ENCODE peak calls at places on chromosome 7, in nine cellular contexts. U, O, G, Z, E, K, S, N and Q are unnamed samples.

GRCh38 chr7:66348959-66349358 is 143.8 kb downstream of the TPST1 start:
- DNase-seq in N (no peak), K (no peak), Z (no peak), O (no peak), G (no peak), E (no peak), S (no peak), U (no peak), Q (no peak)

GRCh38 chr7:133265821-133266220 is 12.9 kb downstream of the EXOC4 start:
- DNase-seq in K (no peak), G (no peak), O (no peak), Z (no peak), N (no peak), S (no peak), U (no peak), E (no peak), Q (no peak)

GRCh38 chr7:134709197-134709596 is 62.5 kb downstream of the BPGM start:
- DNase-seq in K (no peak), Z (no peak), U (no peak), S (no peak), O (no peak), E (no peak), G (no peak), N (no peak), Q (no peak)

GRCh38 chr7:151706568-151707469 is 170.1 kb downstream of the PRKAG2 start:
- DNase-seq in K (no peak), N (no peak), S (no peak), G (no peak), O (no peak), U (no peak), Z (no peak), E (no peak), Q (no peak)

GRCh38 chr7:33722383-33723096 is 182.8 kb upstream of the BMPER start:
- DNase-seq in U (no peak), O (peak), E (no peak), G (no peak), N (no peak), S (no peak), Z (no peak), K (no peak), Q (no peak)

GRCh38 chr7:17302575-17303142 is 4.2 kb downstream of the AHR start:
- DNase-seq in N (no peak), O (peak), Z (no peak), G (no peak), U (no peak), K (no peak), S (peak), E (peak), Q (no peak)

GRCh38 chr7:116271161-116271979 is 61.0 kb downstream of the TES start:
- DNase-seq in G (no peak), K (no peak), U (no peak), N (no peak), O (peak), E (no peak), S (no peak), Z (no peak), Q (no peak)

GRCh38 chr7:91164948-91165845 is 99.0 kb upstream of the FZD1 start:
- DNase-seq in S (peak), N (no peak), K (no peak), U (no peak), G (no peak), E (no peak), Z (no peak), O (peak), Q (no peak)

GRCh38 chr7:92496876-92497275 is 19.1 kb upstream of the ERVW-1 start:
- DNase-seq in U (no peak), K (no peak), O (no peak), G (no peak), Z (no peak), E (no peak), S (no peak), N (no peak), Q (no peak)

GRCh38 chr7:88233828-88234227 is 14.0 kb upstream of the SRI start:
- DNase-seq in U (no peak), E (no peak), G (no peak), K (no peak), N (no peak), Z (no peak), S (no peak), O (no peak), Q (no peak)

GRCh38 chr7:43869898-43870240 is 552 bp upstream of the MRPS24 start:
- DNase-seq in Z (no peak), O (peak), E (no peak), N (no peak), S (peak), K (peak), G (no peak), U (no peak), Q (peak)

GRCh38 chr7:77351539-77352004 is 64.6 kb downstream of the GSAP start:
- DNase-seq in E (no peak), O (no peak), U (peak), G (no peak), Z (no peak), N (peak), S (no peak), K (no peak), Q (no peak)

GRCh38 chr7:125149151-125149550 is 219.5 kb upstream of the POT1 start:
- DNase-seq in U (no peak), E (no peak), O (no peak), Z (no peak), K (no peak), S (no peak), N (no peak), G (no peak), Q (no peak)

GRCh38 chr7:18590744-18591340 is 95.3 kb downstream of the HDAC9 start:
- DNase-seq in N (no peak), U (no peak), E (peak), S (peak), K (no peak), O (peak), Z (no peak), G (no peak), Q (no peak)

GRCh38 chr7:108263364-108263951 is 133.3 kb upstream of the LAMB4 start:
- DNase-seq in E (peak), O (no peak), N (no peak), K (no peak), S (no peak), G (no peak), Z (no peak), U (no peak), Q (no peak)

GRCh38 chr7:147829021-147829420 is 761.5 kb upstream of the C7orf33 start:
- DNase-seq in Z (no peak), O (no peak), E (no peak), G (no peak), S (no peak), N (no peak), U (no peak), K (no peak), Q (no peak)

GRCh38 chr7:101169838-101170531 is 4.6 kb upstream of the VGF start:
- DNase-seq in S (no peak), E (peak), K (peak), U (peak), G (peak), N (peak), O (no peak), Z (peak), Q (peak)

GRCh38 chr7:64946772-64947171 is 43.7 kb downstream of the ZNF273 start:
- DNase-seq in N (no peak), O (no peak), Z (no peak), S (no peak), E (no peak), U (no peak), K (no peak), G (no peak), Q (no peak)

GRCh38 chr7:132730126-132730525 is 153.9 kb upstream of the PLXNA4 start:
- DNase-seq in K (no peak), U (no peak), S (no peak), O (no peak), N (no peak), E (no peak), Z (no peak), G (no peak), Q (no peak)

GRCh38 chr7:30787476-30787875 is 16.3 kb downstream of the MINDY4 start:
- DNase-seq in K (no peak), S (no peak), O (no peak), E (no peak), Z (no peak), N (no peak), G (no peak), U (no peak), Q (no peak)

GRCh38 chr7:30760514-30761213 is 8.7 kb downstream of the INMT start:
- DNase-seq in E (no peak), G (no peak), S (no peak), N (no peak), U (no peak), Z (no peak), O (no peak), K (no peak), Q (no peak)

GRCh38 chr7:116632349-116632748 is 39.6 kb upstream of the MET start:
- DNase-seq in U (no peak), E (no peak), S (no peak), Z (no peak), G (no peak), N (no peak), K (no peak), O (no peak), Q (no peak)

GRCh38 chr7:17421941-17422340 is 123.5 kb downstream of the AHR start:
- DNase-seq in G (no peak), U (no peak), O (no peak), Z (no peak), K (no peak), N (no peak), E (no peak), S (no peak), Q (no peak)

GRCh38 chr7:136174477-136174876 is 197.3 kb upstream of the MTPN start:
- DNase-seq in N (no peak), K (no peak), U (no peak), E (no peak), O (no peak), S (no peak), G (no peak), Z (no peak), Q (no peak)

GRCh38 chr7:5695037-5695708 is 86.3 kb downstream of the RNF216 start:
- DNase-seq in O (no peak), S (peak), G (peak), Z (no peak), K (no peak), N (peak), E (no peak), U (peak), Q (peak)

GRCh38 chr7:133230591-133231194 is 22.2 kb upstream of the EXOC4 start:
- DNase-seq in O (peak), S (no peak), U (peak), N (peak), Z (peak), G (peak), K (no peak), E (peak), Q (peak)

GRCh38 chr7:116583653-116584052 is 58.8 kb downstream of the CAV1 start:
- DNase-seq in E (peak), S (no peak), N (no peak), K (no peak), G (no peak), U (no peak), Z (no peak), O (no peak), Q (no peak)

GRCh38 chr7:4074994-4075393 is 607.1 kb upstream of the FOXK1 start:
- DNase-seq in O (no peak), Z (no peak), N (no peak), E (no peak), S (no peak), G (no peak), K (no peak), U (no peak), Q (no peak)

GRCh38 chr7:131042269-131043160 is 285.2 kb upstream of the MKLN1 start:
- DNase-seq in K (no peak), Z (no peak), U (no peak), S (no peak), G (no peak), O (no peak), E (no peak), N (no peak), Q (no peak)

GRCh38 chr7:22361795-22362194 is 4.8 kb upstream of the RAPGEF5 start:
- DNase-seq in N (no peak), U (no peak), G (no peak), O (no peak), E (no peak), K (no peak), S (no peak), Z (no peak), Q (no peak)

GRCh38 chr7:155256081-155256760 is 41.5 kb upstream of the INSIG1 start:
- DNase-seq in E (no peak), Z (no peak), S (no peak), O (no peak), U (no peak), N (no peak), K (no peak), G (no peak), Q (no peak)